ENCODE peak calls at places on chromosomes 4 and X, in six cellular contexts. One of them, this sample, is unnamed.

GRCh38 chr4:68267433-68267944 is 22.0 kb upstream of the TMPRSS11B start:
- DNase-seq in CD8-positive, alpha-beta memory T cell: no peak
- DNase-seq in suprapubic skin: no peak
- DNase-seq in upper lobe of right lung: no peak
- DNase-seq in psoas muscle: no peak
- DNase-seq in A673: no peak
- DNase-seq in this sample: no peak

GRCh38 chrX:44733931-44734330 is 109.9 kb upstream of the DUSP21 start:
- DNase-seq in suprapubic skin: no peak
- DNase-seq in A673: no peak
- DNase-seq in CD8-positive, alpha-beta memory T cell: no peak
- DNase-seq in psoas muscle: no peak
- DNase-seq in upper lobe of right lung: no peak
- DNase-seq in this sample: no peak

GRCh38 chr4:40980318-40980883 is 230.6 kb downstream of the NSUN7 start:
- DNase-seq in CD8-positive, alpha-beta memory T cell: no peak
- DNase-seq in psoas muscle: no peak
- DNase-seq in upper lobe of right lung: no peak
- DNase-seq in A673: peak; percentile 54
- DNase-seq in suprapubic skin: no peak
- DNase-seq in this sample: peak; percentile 46

GRCh38 chr4:38109370-38109769 is 149.2 kb downstream of the PTTG2 start:
- DNase-seq in A673: no peak
- DNase-seq in upper lobe of right lung: no peak
- DNase-seq in suprapubic skin: no peak
- DNase-seq in psoas muscle: no peak
- DNase-seq in CD8-positive, alpha-beta memory T cell: no peak
- DNase-seq in this sample: no peak

GRCh38 chr4:52076731-52077130 is 25.6 kb downstream of the SPATA18 start:
- DNase-seq in upper lobe of right lung: no peak
- DNase-seq in psoas muscle: no peak
- DNase-seq in CD8-positive, alpha-beta memory T cell: no peak
- DNase-seq in A673: no peak
- DNase-seq in suprapubic skin: no peak
- DNase-seq in this sample: peak; percentile 86

GRCh38 chrX:23770142-23770541 is 12.8 kb upstream of the SAT1 start:
- DNase-seq in A673: no peak
- DNase-seq in CD8-positive, alpha-beta memory T cell: no peak
- DNase-seq in psoas muscle: no peak
- DNase-seq in suprapubic skin: no peak
- DNase-seq in upper lobe of right lung: no peak
- DNase-seq in this sample: no peak

GRCh38 chr4:38072578-38072977 is 112.4 kb downstream of the PTTG2 start:
- DNase-seq in CD8-positive, alpha-beta memory T cell: no peak
- DNase-seq in A673: no peak
- DNase-seq in suprapubic skin: no peak
- DNase-seq in upper lobe of right lung: no peak
- DNase-seq in psoas muscle: no peak
- DNase-seq in this sample: no peak

GRCh38 chrX:641671-642435 is 11.3 kb downstream of the SHOX start:
- DNase-seq in psoas muscle: peak; percentile 19
- DNase-seq in CD8-positive, alpha-beta memory T cell: no peak
- DNase-seq in upper lobe of right lung: peak; percentile 46
- DNase-seq in suprapubic skin: no peak
- DNase-seq in A673: no peak
- DNase-seq in this sample: no peak

GRCh38 chr4:112939901-112940300 is 109.6 kb upstream of the ANK2 start:
- DNase-seq in suprapubic skin: no peak
- DNase-seq in CD8-positive, alpha-beta memory T cell: no peak
- DNase-seq in A673: no peak
- DNase-seq in upper lobe of right lung: no peak
- DNase-seq in psoas muscle: no peak
- DNase-seq in this sample: no peak

DNA sequence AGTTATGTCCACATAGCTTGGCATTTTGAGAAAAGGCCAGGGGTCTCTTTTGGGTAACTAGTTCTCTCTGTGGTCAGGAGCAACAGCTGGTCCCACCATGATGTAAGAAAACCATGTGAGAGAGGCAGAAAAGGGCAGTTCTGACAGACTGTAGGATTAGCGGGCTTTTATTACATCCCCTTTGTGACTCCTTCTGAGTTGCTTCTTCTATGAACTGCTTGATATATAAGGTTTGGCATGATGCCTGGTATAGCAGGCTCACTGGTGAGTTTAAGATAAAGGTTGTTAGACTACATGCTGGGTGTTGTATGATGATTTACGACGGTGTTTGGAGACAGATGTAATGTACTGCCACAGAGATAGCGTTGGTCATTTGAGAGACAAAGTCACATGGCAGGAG is 2308.1 kb upstream of the AGA start:
- DNase-seq in suprapubic skin: no peak
- DNase-seq in A673: peak; percentile 74
- DNase-seq in psoas muscle: no peak
- DNase-seq in upper lobe of right lung: no peak
- DNase-seq in CD8-positive, alpha-beta memory T cell: no peak
- DNase-seq in this sample: no peak
- H3K27me3 ChIP-seq in suprapubic skin: no peaks in the 10 kb centered on the region
- H3K27me3 ChIP-seq in A673: no peaks in the 10 kb centered on the region
- H3K27me3 ChIP-seq in psoas muscle: no peaks in the 10 kb centered on the region
- H3K27me3 ChIP-seq in upper lobe of right lung: no peaks in the 10 kb centered on the region
- H3K27me3 ChIP-seq in CD8-positive, alpha-beta memory T cell: no peaks in the 10 kb centered on the region
- H3K27me3 ChIP-seq in this sample: no peaks in the 10 kb centered on the region

GRCh38 chr4:182846041-182846440 is 71.1 kb downstream of the DCTD start:
- DNase-seq in CD8-positive, alpha-beta memory T cell: no peak
- DNase-seq in psoas muscle: no peak
- DNase-seq in A673: no peak
- DNase-seq in suprapubic skin: peak; percentile 14
- DNase-seq in upper lobe of right lung: no peak
- DNase-seq in this sample: no peak

GRCh38 chr4:182845618-182846017 is 71.6 kb downstream of the DCTD start:
- DNase-seq in CD8-positive, alpha-beta memory T cell: no peak
- DNase-seq in A673: no peak
- DNase-seq in psoas muscle: no peak
- DNase-seq in upper lobe of right lung: no peak
- DNase-seq in suprapubic skin: peak; percentile 29
- DNase-seq in this sample: no peak

GRCh38 chr4:182842104-182842600 is 75.0 kb downstream of the DCTD start:
- DNase-seq in CD8-positive, alpha-beta memory T cell: no peak
- DNase-seq in suprapubic skin: peak; percentile 41
- DNase-seq in A673: no peak
- DNase-seq in upper lobe of right lung: no peak
- DNase-seq in psoas muscle: no peak
- DNase-seq in this sample: no peak

GRCh38 chr4:182842991-182843390 is 74.2 kb downstream of the DCTD start:
- DNase-seq in A673: no peak
- DNase-seq in suprapubic skin: no peak
- DNase-seq in psoas muscle: no peak
- DNase-seq in CD8-positive, alpha-beta memory T cell: no peak
- DNase-seq in upper lobe of right lung: no peak
- DNase-seq in this sample: no peak

DNA sequence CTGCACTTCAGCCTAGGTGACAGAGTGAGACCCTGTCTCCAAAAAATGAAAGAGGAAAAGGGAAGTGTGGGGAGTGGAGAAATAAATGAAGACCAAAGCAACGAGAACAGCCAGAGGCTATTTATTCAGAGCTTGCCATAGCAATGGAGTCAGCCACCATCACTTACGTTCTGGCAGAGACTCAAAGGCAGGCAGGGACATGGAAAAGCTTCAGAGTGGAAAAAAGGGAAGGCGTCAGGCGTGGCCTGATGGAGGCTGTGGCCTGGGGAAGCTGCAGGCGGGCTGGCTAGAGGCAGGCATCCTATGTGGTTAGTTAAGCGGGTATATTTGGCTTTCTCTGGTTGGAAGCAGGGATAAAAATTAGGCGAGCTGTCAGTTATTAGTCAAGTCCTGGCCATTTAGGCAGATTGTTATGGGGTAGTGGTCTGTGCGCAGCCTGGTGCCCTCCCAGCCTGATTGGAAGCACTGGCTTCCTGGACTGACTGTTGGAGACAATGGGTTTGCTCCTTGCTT is 73.3 kb downstream of the DCTD start:
- DNase-seq in upper lobe of right lung: no peak
- DNase-seq in suprapubic skin: no peak
- DNase-seq in A673: no peak
- DNase-seq in CD8-positive, alpha-beta memory T cell: no peak
- DNase-seq in psoas muscle: no peak
- DNase-seq in this sample: no peak
- H3K36me3 ChIP-seq in upper lobe of right lung: no peaks in the 10 kb centered on the region
- H3K36me3 ChIP-seq in suprapubic skin: no peaks in the 10 kb centered on the region
- H3K36me3 ChIP-seq in A673: no peaks in the 10 kb centered on the region
- H3K36me3 ChIP-seq in CD8-positive, alpha-beta memory T cell: no peaks in the 10 kb centered on the region
- H3K36me3 ChIP-seq in psoas muscle: no peaks in the 10 kb centered on the region
- H3K36me3 ChIP-seq in this sample: no peaks in the 10 kb centered on the region

GRCh38 chr4:87620491-87620890 is 12.2 kb downstream of the DSPP start:
- DNase-seq in suprapubic skin: no peak
- DNase-seq in upper lobe of right lung: no peak
- DNase-seq in CD8-positive, alpha-beta memory T cell: no peak
- DNase-seq in A673: no peak
- DNase-seq in psoas muscle: no peak
- DNase-seq in this sample: no peak

GRCh38 chr4:87614292-87614890 is 6.1 kb downstream of the DSPP start:
- DNase-seq in upper lobe of right lung: no peak
- DNase-seq in CD8-positive, alpha-beta memory T cell: no peak
- DNase-seq in A673: no peak
- DNase-seq in suprapubic skin: no peak
- DNase-seq in psoas muscle: no peak
- DNase-seq in this sample: no peak

GRCh38 chr4:87620086-87620485 is 11.8 kb downstream of the DSPP start:
- DNase-seq in suprapubic skin: no peak
- DNase-seq in psoas muscle: no peak
- DNase-seq in upper lobe of right lung: no peak
- DNase-seq in CD8-positive, alpha-beta memory T cell: no peak
- DNase-seq in A673: no peak
- DNase-seq in this sample: no peak

DNA sequence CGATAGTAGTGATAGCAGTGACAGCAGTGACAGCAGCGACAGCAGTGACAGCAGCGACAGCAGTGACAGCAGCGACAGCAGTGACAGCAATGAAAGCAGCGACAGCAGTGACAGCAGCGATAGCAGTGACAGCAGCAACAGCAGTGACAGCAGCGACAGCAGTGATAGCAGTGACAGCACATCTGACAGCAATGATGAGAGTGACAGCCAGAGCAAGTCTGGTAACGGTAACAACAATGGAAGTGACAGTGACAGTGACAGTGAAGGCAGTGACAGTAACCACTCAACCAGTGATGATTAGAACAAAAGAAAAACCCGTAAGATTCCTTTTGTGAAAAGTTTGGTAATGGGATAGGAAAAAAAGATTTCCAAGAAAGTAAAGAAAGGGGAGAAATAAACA is 7.9 kb downstream of the DSPP start:
- DNase-seq in suprapubic skin: no peak
- DNase-seq in psoas muscle: no peak
- DNase-seq in A673: no peak
- DNase-seq in upper lobe of right lung: no peak
- DNase-seq in CD8-positive, alpha-beta memory T cell: no peak
- DNase-seq in this sample: no peak
- H3K27me3 ChIP-seq in suprapubic skin: no peaks in the 10 kb centered on the region
- H3K27me3 ChIP-seq in psoas muscle: no peaks in the 10 kb centered on the region
- H3K27me3 ChIP-seq in A673: peaks cover 13% of the 10 kb centered on the region
- H3K27me3 ChIP-seq in upper lobe of right lung: no peaks in the 10 kb centered on the region
- H3K27me3 ChIP-seq in CD8-positive, alpha-beta memory T cell: no peaks in the 10 kb centered on the region
- H3K27me3 ChIP-seq in this sample: no peaks in the 10 kb centered on the region

DNA sequence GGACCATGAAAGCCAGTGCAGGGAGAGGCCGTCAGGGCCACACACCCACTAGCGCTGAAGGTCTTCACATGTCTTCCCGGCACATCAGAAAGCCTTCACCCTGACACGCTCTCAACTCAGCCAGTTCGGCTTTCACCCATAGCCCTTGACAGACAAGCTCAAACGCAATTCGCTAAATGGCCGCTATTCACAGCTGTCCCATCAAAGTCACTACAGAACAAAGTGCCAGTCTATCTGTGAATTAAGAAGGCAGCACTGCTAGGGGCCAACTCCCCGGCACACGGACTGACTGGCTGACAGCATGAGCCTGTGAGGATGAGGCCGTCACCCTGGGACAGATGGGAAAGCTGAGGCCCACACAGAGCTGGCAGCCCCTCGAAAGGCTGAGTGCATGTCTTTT is 45.7 kb downstream of the ACOX3 start:
- DNase-seq in psoas muscle: no peak
- DNase-seq in upper lobe of right lung: no peak
- DNase-seq in A673: no peak
- DNase-seq in CD8-positive, alpha-beta memory T cell: no peak
- DNase-seq in suprapubic skin: peak; percentile 56
- DNase-seq in this sample: no peak
- H3K36me3 ChIP-seq in psoas muscle: peaks cover 41% of the 10 kb centered on the region
- H3K36me3 ChIP-seq in upper lobe of right lung: peaks cover 40% of the 10 kb centered on the region
- H3K36me3 ChIP-seq in A673: no peaks in the 10 kb centered on the region
- H3K36me3 ChIP-seq in CD8-positive, alpha-beta memory T cell: peaks cover 4% of the 10 kb centered on the region
- H3K36me3 ChIP-seq in suprapubic skin: peaks cover 53% of the 10 kb centered on the region
- H3K36me3 ChIP-seq in this sample: no peaks in the 10 kb centered on the region